ENCODE peak calls at places on chromosome 20, in seven cellular contexts. U is neuronal stem cell, Y is mesendoderm, J is trophoblast cell, R is H1, M is IMR-90, K is mesenchymal stem cell. A is an unnamed sample.

GRCh38 chr20:13526551-13526950 is 112.2 kb downstream of the TASP1 start:
- DNase-seq in U (no peak), Y (no peak), J (no peak), R (no peak), M (peak), K (peak), A (no peak)

GRCh38 chr20:3661060-3661820 is 2.0 kb downstream of the GFRA4 start:
- DNase-seq in U (no peak), Y (no peak), J (no peak), R (no peak), M (no peak), K (no peak), A (peak)

GRCh38 chr20:63627129-63627699 is 313 bp upstream of the GMEB2 start:
- DNase-seq in U (peak), Y (peak), J (peak), R (peak), M (peak), K (peak), A (peak)

GRCh38 chr20:10781526-10781925 is 107.7 kb upstream of the JAG1 start:
- DNase-seq in U (no peak), Y (no peak), J (no peak), R (no peak), M (no peak), K (no peak), A (no peak)

GRCh38 chr20:45985573-45985972 is 13.6 kb upstream of the ZNF335 start:
- DNase-seq in U (no peak), Y (peak), J (no peak), R (no peak), M (no peak), K (no peak), A (no peak)

GRCh38 chr20:48722737-48723191 is 105.0 kb downstream of the PREX1 start:
- DNase-seq in U (no peak), Y (peak), J (peak), R (no peak), M (no peak), K (peak), A (no peak)

GRCh38 chr20:4949833-4950178 is 51.5 kb downstream of the SLC23A2 start:
- DNase-seq in U (no peak), Y (peak), J (peak), R (no peak), M (peak), K (peak), A (no peak)

GRCh38 chr20:47751449-47751848 is 33.8 kb downstream of the SULF2 start:
- DNase-seq in U (no peak), Y (no peak), J (no peak), R (no peak), M (no peak), K (no peak), A (no peak)

GRCh38 chr20:10447028-10447427 is 11.9 kb downstream of the SLX4IP start:
- DNase-seq in U (no peak), Y (no peak), J (no peak), R (no peak), M (peak), K (peak), A (no peak)

DNA sequence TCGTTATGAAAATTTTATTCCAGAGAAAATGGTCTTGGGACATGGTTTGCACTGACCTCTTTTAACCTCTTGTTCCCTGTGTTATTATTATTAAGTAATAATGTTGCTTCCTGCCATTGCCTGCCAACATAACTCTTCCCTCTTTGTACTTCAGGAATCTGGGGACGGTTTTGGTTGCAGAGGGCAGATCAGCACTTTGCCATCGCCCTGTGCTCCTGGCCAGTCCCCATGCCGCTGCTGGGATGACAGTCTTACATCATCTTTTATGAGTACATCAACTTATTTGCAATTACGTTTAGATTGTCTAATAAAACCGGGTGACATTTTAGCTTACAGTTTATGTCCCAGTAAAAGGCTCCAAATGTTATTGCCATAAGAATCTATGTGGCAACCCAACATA is 157.2 kb downstream of the CDH26 start:
- DNase-seq in U (no peak), Y (no peak), J (no peak), R (no peak), M (no peak), K (no peak), A (no peak)
- H2AK5ac ChIP-seq in U (no peak), Y (no peak), J (no peak), R (no peak), M (no peak), K (no peak), A (no peak)

GRCh38 chr20:39312107-39312506 is 350.0 kb downstream of the DHX35 start:
- DNase-seq in U (no peak), Y (no peak), J (no peak), R (no peak), M (no peak), K (no peak), A (no peak)
- H2AK5ac ChIP-seq in U (no peak), Y (no peak), J (no peak), R (no peak), M (no peak), K (no peak), A (no peak)

GRCh38 chr20:35504751-35505150 is 24.7 kb downstream of the C20orf173 start:
- DNase-seq in U (no peak), Y (no peak), J (no peak), R (no peak), M (no peak), K (no peak), A (no peak)

GRCh38 chr20:35503841-35504460 is 25.5 kb downstream of the C20orf173 start:
- DNase-seq in U (no peak), Y (no peak), J (no peak), R (no peak), M (no peak), K (no peak), A (no peak)

GRCh38 chr20:35502352-35502751 is 27.1 kb downstream of the C20orf173 start:
- DNase-seq in U (no peak), Y (no peak), J (no peak), R (no peak), M (no peak), K (no peak), A (no peak)

GRCh38 chr20:35506179-35506578 is 23.3 kb downstream of the C20orf173 start:
- DNase-seq in U (no peak), Y (no peak), J (peak), R (no peak), M (no peak), K (no peak), A (no peak)

DNA sequence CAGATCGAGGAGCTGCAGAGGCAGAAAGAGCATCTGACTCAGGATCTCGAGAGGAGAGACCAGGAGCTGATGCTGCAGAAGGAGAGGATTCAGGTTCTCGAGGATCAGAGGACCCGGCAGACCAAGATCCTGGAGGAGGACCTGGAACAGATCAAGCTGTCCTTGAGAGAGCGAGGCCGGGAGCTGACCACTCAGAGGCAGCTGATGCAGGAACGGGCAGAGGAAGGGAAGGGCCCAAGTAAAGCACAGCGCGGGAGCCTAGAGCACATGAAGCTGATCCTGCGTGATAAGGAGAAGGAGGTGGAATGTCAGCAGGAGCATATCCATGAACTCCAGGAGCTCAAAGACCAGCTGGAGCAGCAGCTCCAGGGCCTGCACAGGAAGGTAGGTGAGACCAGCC is 26.2 kb downstream of the C20orf173 start:
- DNase-seq in U (no peak), Y (no peak), J (no peak), R (no peak), M (no peak), K (no peak), A (no peak)
- H2AK5ac ChIP-seq in U (no peak), Y (no peak), J (no peak), R (no peak), M (no peak), K (no peak), A (no peak)

GRCh38 chr20:33489495-33490022 is 337 bp upstream of the CBFA2T2 start:
- DNase-seq in U (peak), Y (peak), J (peak), R (peak), M (peak), K (peak), A (peak)
- H2AK5ac ChIP-seq in U (no peak), Y (no peak), J (no peak), R (no peak), M (peak), K (no peak), A (no peak)

DNA sequence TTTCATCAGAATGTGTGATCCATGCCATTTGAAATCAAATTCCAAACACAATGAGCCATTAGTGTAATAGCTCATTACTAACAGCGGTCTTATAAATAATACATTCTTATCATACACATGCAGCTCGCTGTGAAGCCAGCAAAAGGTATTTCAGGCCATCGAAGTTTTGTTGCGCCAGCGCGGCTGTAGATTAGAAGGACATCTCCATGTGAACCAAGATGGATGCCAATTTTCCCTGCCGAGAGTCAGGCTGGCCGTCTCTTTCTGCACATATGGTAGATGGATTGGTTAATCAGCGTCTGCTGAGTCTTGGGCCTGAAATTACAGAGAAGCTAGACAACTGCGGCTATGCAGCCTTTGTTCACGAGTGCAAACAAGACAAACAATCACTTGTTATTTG is 44.1 kb downstream of the CFAP61 start:
- DNase-seq in U (no peak), Y (no peak), J (no peak), R (no peak), M (no peak), K (no peak), A (no peak)
- H2AK5ac ChIP-seq in U (no peak), Y (no peak), J (no peak), R (no peak), M (no peak), K (no peak), A (no peak)

GRCh38 chr20:20772492-20773047 is 60.1 kb upstream of the RALGAPA2 start:
- DNase-seq in U (no peak), Y (no peak), J (no peak), R (no peak), M (no peak), K (no peak), A (no peak)
- H2AK5ac ChIP-seq in U (no peak), Y (no peak), J (no peak), R (no peak), M (no peak), K (no peak), A (no peak)

GRCh38 chr20:34222208-34222607 is 19.0 kb upstream of the ASIP start:
- DNase-seq in U (no peak), Y (no peak), J (peak), R (no peak), M (peak), K (peak), A (no peak)

GRCh38 chr20:34216382-34216742 is 24.9 kb upstream of the ASIP start:
- DNase-seq in U (no peak), Y (no peak), J (no peak), R (no peak), M (no peak), K (no peak), A (no peak)

GRCh38 chr20:34215711-34216381 is 25.4 kb upstream of the ASIP start:
- DNase-seq in U (peak), Y (peak), J (peak), R (peak), M (peak), K (peak), A (peak)

DNA sequence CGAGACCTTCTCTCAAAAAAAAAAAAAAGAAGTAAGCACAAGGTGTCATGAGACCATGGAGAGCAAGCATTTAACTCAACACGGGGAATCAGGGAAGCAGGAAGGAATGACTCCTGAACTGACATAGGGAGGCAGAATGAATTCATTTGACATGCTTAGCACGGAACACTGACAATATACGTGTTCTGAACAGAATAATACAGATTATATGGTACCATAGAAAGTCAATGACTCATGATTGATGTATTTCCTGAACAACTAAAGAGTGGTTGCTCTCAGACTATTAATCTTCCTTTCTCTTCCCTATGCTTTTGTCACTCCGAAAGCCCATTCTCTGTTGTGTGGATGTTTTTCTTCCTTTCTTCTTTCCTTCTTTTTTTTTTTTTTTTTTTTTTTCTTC is 20.6 kb upstream of the ASIP start:
- DNase-seq in U (no peak), Y (no peak), J (no peak), R (no peak), M (peak), K (peak), A (no peak)
- H2AK5ac ChIP-seq in U (no peak), Y (no peak), J (no peak), R (no peak), M (peak), K (no peak), A (no peak)

DNA sequence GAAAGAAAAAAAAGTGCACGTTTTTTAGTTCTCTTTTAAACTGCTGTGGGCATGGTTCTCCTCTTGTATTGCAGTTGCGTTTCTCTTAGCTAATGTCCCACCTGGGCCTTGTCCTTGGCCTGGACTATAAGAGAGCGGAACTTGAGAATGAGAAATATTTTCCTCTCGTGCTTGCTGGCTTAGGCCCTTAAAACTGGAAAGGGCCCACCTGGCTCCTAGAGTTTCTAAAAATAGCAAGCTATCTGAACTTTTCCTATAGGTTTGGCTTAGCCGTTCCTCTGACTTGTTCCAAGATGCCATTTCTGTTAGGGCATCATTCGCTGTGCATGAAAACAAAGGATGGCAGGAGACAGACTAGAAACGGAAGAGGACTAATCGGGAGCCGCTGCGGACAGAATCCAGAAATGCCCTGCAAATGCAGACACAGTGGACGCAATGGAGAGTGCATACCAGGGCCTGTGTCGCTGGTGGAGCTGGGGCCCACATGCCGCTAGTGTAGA is 4.5 kb downstream of the RIPOR3 start:
- DNase-seq in U (no peak), Y (no peak), J (no peak), R (no peak), M (no peak), K (no peak), A (no peak)
- H2AK5ac ChIP-seq in U (no peak), Y (no peak), J (no peak), R (no peak), M (no peak), K (peak), A (no peak)

A was measured in H9.